ENCODE peak calls at places on chromosomes 3 and 15, in six cellular contexts. X is upper lobe of left lung, W is ascending aorta, L is right atrium auricular region, N is neural progenitor cell, F is heart left ventricle. J is an unnamed sample.

GRCh38 chr15:69089258-69089657 is 71.2 kb upstream of the GLCE start:
- DNase-seq in N (no peak), W (no peak), F (no peak), X (no peak), L (no peak), J (no peak)

GRCh38 chr3:108131105-108131794 is 40.4 kb upstream of the CD47 start:
- DNase-seq in N (no peak), W (no peak), F (no peak), X (no peak), L (no peak), J (no peak)

GRCh38 chr3:188339410-188340295 is 185.7 kb downstream of the LPP start:
- DNase-seq in W (no peak), F (no peak), N (no peak), L (no peak), X (no peak), J (no peak)

GRCh38 chr3:179037361-179037760 is 34.2 kb downstream of the ZMAT3 start:
- DNase-seq in L (no peak), W (no peak), N (no peak), X (peak), F (peak), J (no peak)

GRCh38 chr15:45351229-45351628 is 27.1 kb downstream of the GATM start:
- DNase-seq in L (no peak), W (no peak), N (no peak), X (no peak), F (no peak), J (no peak)

GRCh38 chr15:62739507-62739906 is 303.0 kb upstream of the TPM1 start:
- DNase-seq in F (no peak), L (no peak), W (no peak), N (no peak), X (no peak), J (no peak)

GRCh38 chr15:78396976-78397375 is 41.0 kb upstream of the IREB2 start:
- DNase-seq in X (peak), L (no peak), F (no peak), N (no peak), W (no peak), J (no peak)

GRCh38 chr3:147813256-147813655 is 404.1 kb downstream of the ZIC1 start:
- DNase-seq in L (no peak), N (no peak), F (no peak), W (no peak), X (no peak), J (no peak)

GRCh38 chr3:39189648-39190269 is 2.6 kb downstream of the XIRP1 start:
- DNase-seq in L (peak), W (no peak), F (peak), N (peak), X (no peak), J (peak)

GRCh38 chr3:42838571-42838970 is 29.3 kb downstream of the ACKR2 start:
- DNase-seq in F (no peak), N (no peak), X (no peak), W (no peak), L (no peak), J (no peak)

GRCh38 chr3:47890832-47891620 is 88.1 kb downstream of the DHX30 start:
- DNase-seq in W (no peak), L (no peak), F (peak), N (peak), X (no peak), J (peak)

GRCh38 chr3:187976361-187976900 is 177.5 kb upstream of the LPP start:
- DNase-seq in L (no peak), F (no peak), N (no peak), W (no peak), X (no peak), J (no peak)

GRCh38 chr3:194536883-194537637 is 50.3 kb upstream of the ATP13A3 start:
- DNase-seq in W (no peak), L (no peak), F (no peak), N (no peak), X (no peak), J (peak)

GRCh38 chr15:100533934-100534333 is 5.2 kb upstream of the CERS3 start:
- DNase-seq in F (no peak), L (no peak), X (no peak), W (no peak), N (no peak), J (no peak)

GRCh38 chr15:40270246-40270995 is 12.4 kb downstream of the ANKRD63 start:
- DNase-seq in F (no peak), L (no peak), W (no peak), N (no peak), X (no peak), J (peak)

GRCh38 chr3:25478964-25479726 is 51.1 kb downstream of the RARB start:
- DNase-seq in N (no peak), F (no peak), X (no peak), L (no peak), W (no peak), J (no peak)

GRCh38 chr3:10469406-10470119 is 35.8 kb downstream of the ATP2B2 start:
- DNase-seq in F (no peak), X (no peak), W (no peak), L (no peak), N (peak), J (no peak)

GRCh38 chr15:31453558-31454318 is 127.1 kb downstream of the KLF13 start:
- DNase-seq in W (no peak), N (no peak), X (peak), F (no peak), L (peak), J (no peak)

GRCh38 chr15:41354371-41354770 is 21.7 kb downstream of the NUSAP1 start:
- DNase-seq in W (no peak), X (no peak), L (no peak), F (no peak), N (no peak), J (no peak)

GRCh38 chr15:94294556-94294955 is 63.2 kb downstream of the MCTP2 start:
- DNase-seq in L (no peak), W (no peak), X (no peak), F (no peak), N (no peak), J (no peak)

GRCh38 chr3:148992027-148992634 is 791 bp downstream of the GYG1 start:
- DNase-seq in X (peak), W (no peak), N (peak), L (no peak), F (peak), J (peak)

GRCh38 chr15:58510715-58511465 is 79.1 kb downstream of the LIPC start:
- DNase-seq in L (no peak), X (no peak), N (no peak), W (no peak), F (no peak), J (no peak)

GRCh38 chr15:47541587-47541986 is 175.7 kb upstream of the SEMA6D start:
- DNase-seq in L (no peak), W (no peak), F (no peak), X (no peak), N (no peak), J (no peak)

GRCh38 chr3:73552700-73553099 is 72.0 kb downstream of the PDZRN3 start:
- DNase-seq in X (no peak), W (no peak), N (no peak), F (no peak), L (no peak), J (no peak)

GRCh38 chr3:123440181-123440580 is 8.7 kb downstream of the ADCY5 start:
- DNase-seq in X (no peak), W (no peak), F (no peak), N (no peak), L (no peak), J (no peak)

GRCh38 chr15:77060560-77060959 is 10.3 kb downstream of the TSPAN3 start:
- DNase-seq in W (no peak), N (no peak), X (no peak), L (no peak), F (no peak), J (no peak)

GRCh38 chr15:26656080-26656479 is 116.8 kb downstream of the GABRB3 start:
- DNase-seq in W (no peak), F (no peak), N (no peak), X (no peak), L (no peak), J (no peak)
- H3K4me3 ChIP-seq in W (no peak), F (no peak), N (no peak), X (no peak), L (no peak), J (no peak)

DNA sequence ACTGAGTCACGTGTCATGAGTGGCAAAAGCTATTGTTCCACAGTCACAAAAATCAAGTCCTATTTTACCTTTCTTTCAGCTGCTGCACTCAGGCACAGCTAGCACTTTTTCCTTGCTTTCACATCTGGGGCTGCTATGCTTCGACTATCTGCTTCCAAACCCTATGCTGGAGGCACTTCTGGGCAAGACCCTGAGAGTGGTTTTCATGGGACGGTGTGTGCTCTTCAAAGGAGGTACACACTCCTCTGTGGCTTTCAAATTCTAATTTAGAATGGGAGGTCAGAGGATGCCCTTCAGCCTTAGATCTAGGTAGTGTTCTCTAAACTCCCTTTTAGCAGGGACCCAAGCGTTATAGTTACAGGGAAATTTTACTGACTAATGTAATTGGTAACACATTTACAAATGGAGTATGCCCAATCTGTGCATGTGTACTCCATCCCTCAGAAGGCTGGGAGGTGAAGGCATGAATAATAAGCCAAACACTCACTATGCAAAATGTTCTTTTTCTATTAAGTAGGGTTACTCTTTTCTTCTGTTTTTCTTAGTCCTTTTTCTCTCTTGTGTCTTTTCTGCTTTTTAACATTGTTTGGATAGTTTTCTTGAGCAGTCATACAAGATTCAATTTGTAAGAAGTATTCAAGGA is 188.3 kb downstream of the LSAMP start:
- DNase-seq in N (no peak), L (no peak), W (no peak), F (no peak), X (no peak), J (no peak)
- H3K27ac ChIP-seq in N (no peak), L (no peak), W (no peak), F (no peak), X (no peak), J (no peak)

GRCh38 chr15:57370929-57371328 is 5.4 kb upstream of the CGNL1 start:
- DNase-seq in L (no peak), X (no peak), F (no peak), W (no peak), N (no peak), J (no peak)

GRCh38 chr15:57373251-57373881 is 2.9 kb upstream of the CGNL1 start:
- DNase-seq in L (no peak), X (no peak), W (no peak), N (no peak), F (no peak), J (no peak)

GRCh38 chr15:57363661-57364060 is 12.6 kb upstream of the CGNL1 start:
- DNase-seq in F (no peak), X (no peak), N (no peak), L (no peak), W (no peak), J (no peak)

GRCh38 chr15:57364282-57365007 is 11.9 kb upstream of the CGNL1 start:
- DNase-seq in L (no peak), F (no peak), W (no peak), X (no peak), N (peak), J (no peak)

DNA sequence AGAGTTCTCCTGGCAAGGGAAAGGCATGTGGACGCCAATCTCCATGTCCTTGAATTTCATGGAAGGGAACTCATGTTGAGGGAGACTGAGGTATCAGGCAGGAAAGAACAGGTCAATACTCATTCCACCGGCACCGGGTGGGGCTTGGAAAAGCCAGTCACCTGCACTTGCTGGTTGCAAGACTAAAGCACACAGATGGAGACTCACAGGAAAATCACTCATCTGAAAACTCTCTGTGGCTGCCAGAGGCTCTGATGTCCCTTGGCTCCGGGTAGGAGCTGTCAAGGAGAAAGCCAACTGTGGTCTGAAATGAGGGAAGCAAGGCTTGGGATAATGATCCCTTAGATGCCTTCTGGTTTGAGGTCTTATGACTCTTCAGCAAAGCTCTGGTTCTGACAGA is 8.7 kb upstream of the CGNL1 start:
- DNase-seq in X (no peak), W (no peak), N (no peak), F (no peak), L (no peak), J (no peak)
- H3K4me3 ChIP-seq in X (no peak), W (no peak), N (no peak), F (no peak), L (no peak), J (no peak)

GRCh38 chr3:142087676-142088075 is 61.7 kb downstream of the TFDP2 start:
- DNase-seq in F (no peak), W (no peak), N (no peak), X (no peak), L (no peak), J (no peak)
- H3K27ac ChIP-seq in F (no peak), W (no peak), N (no peak), X (no peak), L (no peak), J (no peak)

GRCh38 chr3:66473181-66473580 is 27.6 kb downstream of the LRIG1 start:
- DNase-seq in L (no peak), F (no peak), N (no peak), W (no peak), X (no peak), J (no peak)

GRCh38 chr3:66475386-66476020 is 25.3 kb downstream of the LRIG1 start:
- DNase-seq in L (no peak), N (no peak), F (no peak), W (no peak), X (no peak), J (no peak)

GRCh38 chr3:66472313-66473134 is 28.3 kb downstream of the LRIG1 start:
- DNase-seq in N (no peak), F (no peak), W (no peak), L (no peak), X (no peak), J (no peak)

GRCh38 chr3:66470956-66471686 is 29.7 kb downstream of the LRIG1 start:
- DNase-seq in N (peak), L (no peak), F (no peak), X (no peak), W (no peak), J (no peak)

GRCh38 chr3:66473637-66474036 is 27.2 kb downstream of the LRIG1 start:
- DNase-seq in X (no peak), N (no peak), L (no peak), F (no peak), W (no peak), J (no peak)
- H3K4me3 ChIP-seq in X (no peak), N (no peak), L (no peak), F (no peak), W (peak), J (no peak)

DNA sequence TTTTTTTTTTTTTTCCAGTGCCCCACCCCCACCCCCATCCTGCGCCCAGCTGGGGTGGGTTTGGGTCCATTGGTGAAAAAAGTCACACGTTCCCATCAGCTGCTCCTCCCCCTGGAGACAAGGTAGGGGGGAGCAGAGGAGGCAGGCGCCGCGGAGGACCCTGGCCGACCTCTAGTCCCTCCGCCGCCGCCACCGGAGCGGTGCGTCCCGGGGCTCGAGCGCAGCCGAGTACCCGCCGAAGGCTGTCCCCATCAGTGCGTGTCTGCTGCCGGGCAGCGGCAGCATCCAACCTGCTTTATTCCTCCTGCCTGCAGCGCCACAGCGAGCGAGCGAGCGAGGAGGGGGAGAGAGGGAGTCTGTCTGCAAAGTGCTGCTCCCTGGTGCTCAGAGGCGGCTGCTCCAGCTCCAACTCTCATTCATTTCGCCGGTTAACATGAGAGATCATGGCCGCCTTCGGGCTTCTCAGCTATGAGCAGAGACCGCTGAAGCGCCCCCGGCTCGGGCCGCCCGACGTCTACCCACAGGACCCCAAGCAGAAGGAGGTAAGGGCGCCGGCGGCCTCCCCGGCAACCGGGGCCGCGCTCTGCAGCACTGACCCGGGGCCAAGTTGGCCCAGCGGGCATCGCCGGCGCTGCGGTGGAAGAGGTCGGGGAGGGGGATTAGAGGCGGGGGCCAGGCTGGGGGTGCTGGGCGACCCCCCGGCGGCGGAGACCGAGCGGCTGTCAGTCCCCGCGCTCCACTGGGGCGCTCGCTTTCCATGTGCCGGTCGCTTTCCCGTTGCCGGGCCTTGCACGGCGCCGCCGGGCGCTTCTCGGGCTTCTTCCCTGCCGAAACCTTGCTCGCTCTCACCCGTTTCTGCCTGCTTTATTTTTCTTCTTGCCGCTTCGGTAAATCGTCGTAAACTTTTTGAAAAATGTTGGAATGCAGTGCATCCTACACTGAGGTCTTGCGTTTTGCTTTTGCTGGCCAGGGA is 1.3 kb downstream of the MED12L start:
- DNase-seq in N (peak), W (no peak), X (peak), L (peak), F (peak), J (peak)
- H3K27ac ChIP-seq in N (no peak), W (peak), X (no peak), L (peak), F (peak), J (peak)

DNA sequence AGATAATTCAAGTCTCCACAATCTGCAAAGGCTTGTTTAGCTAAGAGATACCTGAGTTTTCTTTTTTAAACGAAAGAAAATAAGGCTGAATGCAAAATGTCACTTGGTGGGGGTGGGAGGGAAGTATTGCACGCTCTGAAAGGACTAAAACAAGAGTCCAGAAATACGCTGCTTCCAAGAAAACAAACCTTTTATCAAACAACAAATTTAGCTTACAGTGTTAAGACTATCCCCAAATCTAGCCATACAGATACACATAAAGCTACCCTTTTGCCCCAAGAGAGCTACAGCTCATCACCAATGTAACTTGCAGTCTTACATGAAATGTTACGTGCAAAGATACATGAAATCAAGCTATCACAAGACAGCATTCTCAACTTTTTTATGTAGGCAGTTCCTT is 522.5 kb downstream of the FOXP1 start:
- DNase-seq in F (no peak), N (no peak), X (no peak), L (no peak), W (no peak), J (no peak)
- H3K4me3 ChIP-seq in F (peak), N (no peak), X (peak), L (peak), W (peak), J (no peak)

J was measured in testis.